ENCODE peak calls at places on chromosome 14, in five cellular contexts. I is germinal center; P is stimulated activated CD8-positive, alpha-beta memory T cell treated with anti-CD3 and anti-CD28 coated beads, Interleukin-15, amount 100 ng/mL, for 4 hours; T is AG04450; V is SHP77. F is an unnamed sample.

GRCh38 chr14:51953996-51954395 is 35.4 kb upstream of the RTRAF start:
- DNase-seq in P (no peak), I (no peak), T (no peak), V (no peak), F (no peak)

GRCh38 chr14:61505815-61506809 is 184.7 kb downstream of the PRKCH start:
- DNase-seq in V (no peak), P (no peak), T (no peak), I (no peak), F (peak)

GRCh38 chr14:92686763-92687427 is 61.5 kb downstream of the LGMN start:
- DNase-seq in T (peak), I (peak), V (peak), P (no peak), F (peak)

GRCh38 chr14:104858811-104859426 is 6.1 kb upstream of the CEP170B start:
- DNase-seq in P (no peak), I (no peak), T (no peak), V (no peak), F (no peak)

GRCh38 chr14:51087024-51087423 is 7.9 kb downstream of the TRIM9 start:
- DNase-seq in V (peak), T (no peak), I (no peak), P (no peak), F (no peak)

GRCh38 chr14:58814476-58814875 is 176.7 kb downstream of the DACT1 start:
- DNase-seq in I (no peak), V (no peak), T (no peak), P (no peak), F (no peak)

GRCh38 chr14:101507306-101508150 is 53.8 kb upstream of the DIO3 start:
- DNase-seq in T (no peak), I (no peak), P (no peak), V (no peak), F (no peak)

GRCh38 chr14:36981832-36982528 is 190.4 kb downstream of the SLC25A21 start:
- DNase-seq in V (no peak), I (no peak), T (no peak), P (no peak), F (no peak)

GRCh38 chr14:24605435-24606190 is 3.9 kb downstream of the GZMH start:
- DNase-seq in T (no peak), I (peak), V (peak), P (peak), F (peak)

GRCh38 chr14:85444685-85445084 is 85.3 kb upstream of the FLRT2 start:
- DNase-seq in I (no peak), V (peak), P (no peak), T (no peak), F (no peak)

GRCh38 chr14:69726761-69727511 is 40.0 kb upstream of the SRSF5 start:
- DNase-seq in I (peak), V (peak), P (peak), T (peak), F (peak)

GRCh38 chr14:24692382-24693352 is 58.7 kb upstream of the GZMB start:
- DNase-seq in V (no peak), T (no peak), P (peak), I (no peak), F (no peak)

GRCh38 chr14:76904100-76904739 is 78.0 kb downstream of the LRRC74A start:
- DNase-seq in T (peak), I (no peak), P (no peak), V (no peak), F (no peak)

GRCh38 chr14:77991128-77991772 is 178.9 kb upstream of the NRXN3 start:
- DNase-seq in P (no peak), I (no peak), V (no peak), T (no peak), F (peak)

GRCh38 chr14:38883127-38883526 is 219.9 kb downstream of the SEC23A start:
- DNase-seq in V (peak), I (no peak), P (no peak), T (no peak), F (no peak)

GRCh38 chr14:60101801-60102200 is 10.1 kb downstream of the PCNX4 start:
- DNase-seq in V (no peak), P (no peak), T (no peak), I (no peak), F (no peak)

GRCh38 chr14:99554757-99555531 is 49.1 kb downstream of the CCDC85C start:
- DNase-seq in P (no peak), V (peak), T (no peak), I (no peak), F (no peak)

GRCh38 chr14:31300296-31300695 is 92.7 kb upstream of the HECTD1 start:
- DNase-seq in T (no peak), I (no peak), V (no peak), P (no peak), F (peak)

GRCh38 chr14:52110441-52111086 is 41.7 kb upstream of the NID2 start:
- DNase-seq in P (no peak), I (no peak), T (peak), V (no peak), F (no peak)

GRCh38 chr14:22520235-22520634 is 68.8 kb downstream of the DAD1 start:
- DNase-seq in V (no peak), T (peak), I (no peak), P (no peak), F (no peak)

GRCh38 chr14:21070610-21071224 is 613 bp downstream of the ARHGEF40 start:
- DNase-seq in T (no peak), I (peak), P (no peak), V (no peak), F (peak)

GRCh38 chr14:95553141-95553540 is 18.3 kb downstream of the GLRX5 start:
- DNase-seq in P (no peak), T (no peak), V (no peak), I (no peak), F (no peak)

GRCh38 chr14:75459099-75459741 is 31.4 kb downstream of the JDP2 start:
- DNase-seq in V (no peak), I (no peak), T (no peak), P (no peak), F (no peak)

F was measured in ELF-1.